ENCODE peak calls at places on chromosomes 7 and 10, in eight cellular contexts. One of them, this sample, is unnamed.

GRCh38 chr7:151631149-151631967 is 111.7 kb upstream of the RHEB start:
- DNase-seq in PC-3: peak; percentile 42
- DNase-seq in OCI-LY7: peak; percentile 50
- DNase-seq in HCT116: no peak
- DNase-seq in MM.1S: peak; percentile 67
- DNase-seq in hepatocyte: no peak
- DNase-seq in SK-N-SH: no peak
- DNase-seq in GM23338: peak; percentile 72
- DNase-seq in this sample: peak; percentile 68

GRCh38 chr10:11178606-11179221 is 161.0 kb downstream of the CELF2 start:
- DNase-seq in hepatocyte: peak; percentile 55
- DNase-seq in GM23338: no peak
- DNase-seq in MM.1S: peak; percentile 98
- DNase-seq in HCT116: no peak
- DNase-seq in SK-N-SH: peak; percentile 21
- DNase-seq in PC-3: no peak
- DNase-seq in OCI-LY7: peak; percentile 85
- DNase-seq in this sample: no peak

GRCh38 chr10:83078160-83078559 is 1061.1 kb upstream of the GHITM start:
- DNase-seq in hepatocyte: no peak
- DNase-seq in PC-3: peak; percentile 1
- DNase-seq in HCT116: no peak
- DNase-seq in OCI-LY7: no peak
- DNase-seq in SK-N-SH: no peak
- DNase-seq in GM23338: peak; percentile 75
- DNase-seq in MM.1S: peak; percentile 24
- DNase-seq in this sample: no peak

GRCh38 chr7:152383341-152384234 is 52.2 kb downstream of the KMT2C start:
- DNase-seq in GM23338: no peak
- DNase-seq in OCI-LY7: no peak
- DNase-seq in hepatocyte: no peak
- DNase-seq in HCT116: no peak
- DNase-seq in PC-3: no peak
- DNase-seq in SK-N-SH: no peak
- DNase-seq in MM.1S: no peak
- DNase-seq in this sample: peak; percentile 88

GRCh38 chr7:36617408-36617807 is 106.9 kb downstream of the AOAH start:
- DNase-seq in PC-3: no peak
- DNase-seq in HCT116: no peak
- DNase-seq in hepatocyte: no peak
- DNase-seq in OCI-LY7: no peak
- DNase-seq in GM23338: no peak
- DNase-seq in SK-N-SH: no peak
- DNase-seq in MM.1S: no peak
- DNase-seq in this sample: no peak

GRCh38 chr10:21516270-21517131 is 9.0 kb downstream of the SKIDA1 start:
- DNase-seq in MM.1S: peak; percentile 73
- DNase-seq in PC-3: peak; percentile 55
- DNase-seq in OCI-LY7: peak; percentile 67
- DNase-seq in SK-N-SH: peak; percentile 67
- DNase-seq in GM23338: peak; percentile 83
- DNase-seq in hepatocyte: peak; percentile 87
- DNase-seq in HCT116: no peak
- DNase-seq in this sample: peak; percentile 85

GRCh38 chr10:24382979-24383663 is 174.2 kb downstream of the KIAA1217 start:
- DNase-seq in SK-N-SH: no peak
- DNase-seq in HCT116: no peak
- DNase-seq in PC-3: no peak
- DNase-seq in GM23338: peak; percentile 41
- DNase-seq in MM.1S: no peak
- DNase-seq in hepatocyte: peak; percentile 65
- DNase-seq in OCI-LY7: no peak
- DNase-seq in this sample: no peak

GRCh38 chr10:71746344-71747037 is 26.8 kb downstream of the VSIR start:
- DNase-seq in MM.1S: no peak
- DNase-seq in HCT116: no peak
- DNase-seq in SK-N-SH: peak; percentile 51
- DNase-seq in OCI-LY7: peak; percentile 62
- DNase-seq in PC-3: no peak
- DNase-seq in GM23338: peak; percentile 53
- DNase-seq in hepatocyte: peak; percentile 77
- DNase-seq in this sample: no peak

GRCh38 chr10:76779163-76779820 is 858.3 kb downstream of the KCNMA1 start:
- DNase-seq in GM23338: peak; percentile 77
- DNase-seq in MM.1S: no peak
- DNase-seq in HCT116: no peak
- DNase-seq in hepatocyte: peak; percentile 40
- DNase-seq in PC-3: peak; percentile 64
- DNase-seq in OCI-LY7: no peak
- DNase-seq in SK-N-SH: no peak
- DNase-seq in this sample: peak; percentile 91

GRCh38 chr7:50626286-50626685 is 61.1 kb upstream of the DDC start:
- DNase-seq in PC-3: no peak
- DNase-seq in SK-N-SH: no peak
- DNase-seq in hepatocyte: no peak
- DNase-seq in OCI-LY7: no peak
- DNase-seq in GM23338: no peak
- DNase-seq in HCT116: no peak
- DNase-seq in MM.1S: no peak
- DNase-seq in this sample: no peak

GRCh38 chr10:127578628-127579305 is 29.7 kb downstream of the NPS start:
- DNase-seq in OCI-LY7: no peak
- DNase-seq in PC-3: no peak
- DNase-seq in SK-N-SH: no peak
- DNase-seq in MM.1S: no peak
- DNase-seq in GM23338: no peak
- DNase-seq in hepatocyte: no peak
- DNase-seq in HCT116: no peak
- DNase-seq in this sample: peak; percentile 23

GRCh38 chr10:6737080-6737641 is 157.1 kb upstream of the PRKCQ start:
- DNase-seq in GM23338: peak; percentile 56
- DNase-seq in SK-N-SH: no peak
- DNase-seq in MM.1S: no peak
- DNase-seq in PC-3: peak; percentile 67
- DNase-seq in OCI-LY7: no peak
- DNase-seq in hepatocyte: no peak
- DNase-seq in HCT116: peak; percentile 47
- DNase-seq in this sample: peak; percentile 71

GRCh38 chr7:11737723-11738122 is 94.3 kb downstream of the THSD7A start:
- DNase-seq in OCI-LY7: no peak
- DNase-seq in GM23338: no peak
- DNase-seq in SK-N-SH: no peak
- DNase-seq in hepatocyte: no peak
- DNase-seq in MM.1S: no peak
- DNase-seq in HCT116: no peak
- DNase-seq in PC-3: peak; percentile 74
- DNase-seq in this sample: peak; percentile 70

GRCh38 chr10:124648738-124649137 is 95.4 kb downstream of the FAM53B start:
- DNase-seq in MM.1S: peak; percentile 91
- DNase-seq in OCI-LY7: no peak
- DNase-seq in GM23338: no peak
- DNase-seq in SK-N-SH: peak; percentile 94
- DNase-seq in hepatocyte: peak; percentile 68
- DNase-seq in HCT116: no peak
- DNase-seq in PC-3: no peak
- DNase-seq in this sample: peak; percentile 42

GRCh38 chr10:3452683-3453388 is 280.3 kb upstream of the PITRM1 start:
- DNase-seq in PC-3: peak; percentile 38
- DNase-seq in hepatocyte: peak; percentile 49
- DNase-seq in GM23338: no peak
- DNase-seq in HCT116: no peak
- DNase-seq in SK-N-SH: no peak
- DNase-seq in MM.1S: no peak
- DNase-seq in OCI-LY7: no peak
- DNase-seq in this sample: peak; percentile 88

GRCh38 chr10:133087679-133088523 is at the start of gene ADGRA1:
- DNase-seq in PC-3: no peak
- DNase-seq in GM23338: peak; percentile 74
- DNase-seq in hepatocyte: peak; percentile 61
- DNase-seq in SK-N-SH: peak; percentile 82
- DNase-seq in MM.1S: no peak
- DNase-seq in HCT116: no peak
- DNase-seq in OCI-LY7: no peak
- DNase-seq in this sample: peak; percentile 22

GRCh38 chr10:97279121-97279815 is 13.2 kb downstream of the ARHGAP19 start:
- DNase-seq in HCT116: no peak
- DNase-seq in PC-3: peak; percentile 6
- DNase-seq in OCI-LY7: no peak
- DNase-seq in SK-N-SH: no peak
- DNase-seq in MM.1S: no peak
- DNase-seq in GM23338: no peak
- DNase-seq in hepatocyte: peak; percentile 44
- DNase-seq in this sample: peak; percentile 28

GRCh38 chr7:115585015-115585655 is 445.4 kb downstream of the TFEC start:
- DNase-seq in SK-N-SH: no peak
- DNase-seq in GM23338: no peak
- DNase-seq in OCI-LY7: no peak
- DNase-seq in PC-3: peak; percentile 54
- DNase-seq in MM.1S: no peak
- DNase-seq in hepatocyte: no peak
- DNase-seq in HCT116: no peak
- DNase-seq in this sample: no peak

GRCh38 chr7:148456351-148456750 is 134.2 kb upstream of the C7orf33 start:
- DNase-seq in HCT116: no peak
- DNase-seq in PC-3: no peak
- DNase-seq in hepatocyte: no peak
- DNase-seq in MM.1S: no peak
- DNase-seq in GM23338: no peak
- DNase-seq in SK-N-SH: no peak
- DNase-seq in OCI-LY7: no peak
- DNase-seq in this sample: no peak
- H3K9me2 ChIP-seq in HCT116: no peaks in the 10 kb centered on the region
- H3K9me2 ChIP-seq in PC-3: no peaks in the 10 kb centered on the region
- H3K9me2 ChIP-seq in hepatocyte: no peaks in the 10 kb centered on the region
- H3K9me2 ChIP-seq in MM.1S: no peaks in the 10 kb centered on the region
- H3K9me2 ChIP-seq in GM23338: peaks cover 3% of the 10 kb centered on the region
- H3K9me2 ChIP-seq in SK-N-SH: no peaks in the 10 kb centered on the region
- H3K9me2 ChIP-seq in OCI-LY7: no peaks in the 10 kb centered on the region
- H3K9me2 ChIP-seq in this sample: no peaks in the 10 kb centered on the region

GRCh38 chr10:116811691-116812090 is 37.6 kb upstream of the ENO4 start:
- DNase-seq in PC-3: no peak
- DNase-seq in hepatocyte: no peak
- DNase-seq in GM23338: no peak
- DNase-seq in MM.1S: no peak
- DNase-seq in HCT116: no peak
- DNase-seq in OCI-LY7: no peak
- DNase-seq in SK-N-SH: no peak
- DNase-seq in this sample: no peak

GRCh38 chr10:116808706-116809105 is 40.6 kb upstream of the ENO4 start:
- DNase-seq in hepatocyte: no peak
- DNase-seq in SK-N-SH: no peak
- DNase-seq in MM.1S: no peak
- DNase-seq in PC-3: no peak
- DNase-seq in HCT116: no peak
- DNase-seq in GM23338: no peak
- DNase-seq in OCI-LY7: no peak
- DNase-seq in this sample: no peak

GRCh38 chr10:116810895-116811294 is 38.4 kb upstream of the ENO4 start:
- DNase-seq in SK-N-SH: no peak
- DNase-seq in MM.1S: no peak
- DNase-seq in hepatocyte: no peak
- DNase-seq in HCT116: no peak
- DNase-seq in PC-3: no peak
- DNase-seq in GM23338: no peak
- DNase-seq in OCI-LY7: no peak
- DNase-seq in this sample: no peak

GRCh38 chr10:116809528-116810500 is 39.5 kb upstream of the ENO4 start:
- DNase-seq in PC-3: no peak
- DNase-seq in GM23338: peak; percentile 80
- DNase-seq in SK-N-SH: peak; percentile 70
- DNase-seq in HCT116: peak; percentile 31
- DNase-seq in MM.1S: no peak
- DNase-seq in hepatocyte: peak; percentile 42
- DNase-seq in OCI-LY7: no peak
- DNase-seq in this sample: peak; percentile 33
- TF ChIP-seq EZH2phosphoT487 in PC-3: no peak
- TF ChIP-seq EZH2phosphoT487 in GM23338: no peak
- TF ChIP-seq EZH2phosphoT487 in SK-N-SH: no peak
- TF ChIP-seq EZH2phosphoT487 in HCT116: no peak
- TF ChIP-seq EZH2phosphoT487 in MM.1S: no peak
- TF ChIP-seq EZH2phosphoT487 in hepatocyte: no peak
- TF ChIP-seq EZH2phosphoT487 in OCI-LY7: no peak
- TF ChIP-seq EZH2phosphoT487 in this sample: no peak

GRCh38 chr10:50286996-50287803 is 35.9 kb upstream of the ASAH2 start:
- DNase-seq in GM23338: peak; percentile 28
- DNase-seq in OCI-LY7: no peak
- DNase-seq in HCT116: no peak
- DNase-seq in PC-3: no peak
- DNase-seq in SK-N-SH: no peak
- DNase-seq in MM.1S: no peak
- DNase-seq in hepatocyte: no peak
- DNase-seq in this sample: no peak
- H3K9me2 ChIP-seq in GM23338: no peaks in the 10 kb centered on the region
- H3K9me2 ChIP-seq in OCI-LY7: no peaks in the 10 kb centered on the region
- H3K9me2 ChIP-seq in HCT116: peaks cover 3% of the 10 kb centered on the region
- H3K9me2 ChIP-seq in PC-3: no peaks in the 10 kb centered on the region
- H3K9me2 ChIP-seq in SK-N-SH: no peaks in the 10 kb centered on the region
- H3K9me2 ChIP-seq in MM.1S: no peaks in the 10 kb centered on the region
- H3K9me2 ChIP-seq in hepatocyte: no peaks in the 10 kb centered on the region
- H3K9me2 ChIP-seq in this sample: no peaks in the 10 kb centered on the region

GRCh38 chr7:44827567-44827966 is 20.3 kb downstream of the H2AZ2 start:
- DNase-seq in GM23338: no peak
- DNase-seq in SK-N-SH: no peak
- DNase-seq in OCI-LY7: no peak
- DNase-seq in hepatocyte: no peak
- DNase-seq in HCT116: no peak
- DNase-seq in MM.1S: no peak
- DNase-seq in PC-3: no peak
- DNase-seq in this sample: no peak

GRCh38 chr7:44819292-44819691 is 22.8 kb downstream of the PPIA start:
- DNase-seq in MM.1S: no peak
- DNase-seq in OCI-LY7: no peak
- DNase-seq in GM23338: no peak
- DNase-seq in HCT116: no peak
- DNase-seq in SK-N-SH: peak; percentile 35
- DNase-seq in PC-3: no peak
- DNase-seq in hepatocyte: no peak
- DNase-seq in this sample: no peak

GRCh38 chr7:44823266-44823781 is 24.6 kb downstream of the H2AZ2 start:
- DNase-seq in MM.1S: no peak
- DNase-seq in HCT116: no peak
- DNase-seq in OCI-LY7: no peak
- DNase-seq in SK-N-SH: no peak
- DNase-seq in PC-3: no peak
- DNase-seq in hepatocyte: no peak
- DNase-seq in GM23338: peak; percentile 44
- DNase-seq in this sample: no peak

DNA sequence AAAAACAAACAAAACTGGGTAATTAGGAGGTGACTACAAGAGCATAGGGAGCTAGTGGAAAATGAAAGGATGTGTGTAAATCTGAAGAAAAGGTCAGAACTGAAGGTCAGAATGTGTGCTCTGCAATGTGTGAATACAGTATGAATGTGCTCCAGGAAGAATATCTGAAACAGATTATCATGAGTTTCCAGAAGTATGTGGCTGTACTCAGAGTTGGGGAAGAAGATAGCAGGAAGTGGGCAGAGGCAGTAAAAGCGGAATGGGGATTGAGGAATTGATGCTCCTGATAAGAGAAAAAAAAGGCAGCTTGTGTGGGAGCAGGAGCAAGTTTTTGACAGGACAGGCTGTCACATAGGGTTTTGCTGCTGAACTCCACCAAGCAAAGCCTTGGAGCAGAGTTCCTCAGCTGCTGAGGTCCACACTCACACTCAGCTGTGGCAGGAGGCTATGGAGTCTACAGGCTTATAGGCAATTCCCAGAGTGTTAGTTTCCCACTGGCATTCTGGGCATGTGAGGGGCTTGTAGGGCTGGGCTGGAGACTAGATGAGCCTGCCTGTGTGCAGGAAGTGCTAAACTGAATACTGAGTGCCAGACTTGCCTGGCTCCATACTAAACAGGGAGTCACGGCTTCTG is 22.9 kb downstream of the H2AZ2 start:
- DNase-seq in hepatocyte: no peak
- DNase-seq in PC-3: no peak
- DNase-seq in GM23338: no peak
- DNase-seq in HCT116: no peak
- DNase-seq in OCI-LY7: no peak
- DNase-seq in MM.1S: no peak
- DNase-seq in SK-N-SH: no peak
- DNase-seq in this sample: peak; percentile 46
- TF ChIP-seq EZH2phosphoT487 in hepatocyte: no peak
- TF ChIP-seq EZH2phosphoT487 in PC-3: no peak
- TF ChIP-seq EZH2phosphoT487 in GM23338: no peak
- TF ChIP-seq EZH2phosphoT487 in HCT116: no peak
- TF ChIP-seq EZH2phosphoT487 in OCI-LY7: no peak
- TF ChIP-seq EZH2phosphoT487 in MM.1S: no peak
- TF ChIP-seq EZH2phosphoT487 in SK-N-SH: no peak
- TF ChIP-seq EZH2phosphoT487 in this sample: no peak